ENCODE peak calls at places on chromosomes 12 and 14, in ten cellular contexts. E, B, O, J, F, G, I, L, U and H are unnamed samples.

GRCh38 chr12:88052686-88053085 is 23.5 kb upstream of the C12orf50 start:
- DNase-seq in F (no peak), G (peak), I (peak), B (peak), J (peak), U (no peak), O (no peak), L (peak), E (peak), H (no peak)

GRCh38 chr12:98399532-98399931 is 115.9 kb upstream of the TMPO start:
- DNase-seq in G (peak), E (peak), J (no peak), I (peak), B (peak), F (no peak), L (no peak), U (peak), O (peak), H (no peak)

GRCh38 chr14:22379727-22380126 is 209.3 kb downstream of the DAD1 start:
- DNase-seq in B (peak), J (no peak), E (no peak), U (no peak), O (no peak), F (no peak), I (no peak), L (no peak), G (no peak), H (no peak)

GRCh38 chr12:27331927-27332324 is 710 bp upstream of the BMAL2 start:
- DNase-seq in E (no peak), I (no peak), L (no peak), U (no peak), J (no peak), F (no peak), G (no peak), B (peak), O (no peak), H (no peak)

GRCh38 chr12:108568653-108569154 is 6.3 kb downstream of the ISCU start:
- DNase-seq in F (no peak), B (peak), U (no peak), I (no peak), O (no peak), G (peak), L (no peak), J (no peak), E (no peak), H (peak)

GRCh38 chr14:74618078-74618952 is 6.3 kb upstream of the LTBP2 start:
- DNase-seq in E (peak), J (no peak), B (peak), I (no peak), G (peak), F (no peak), O (peak), L (no peak), U (no peak), H (no peak)

GRCh38 chr14:75340921-75341320 is 62.3 kb downstream of the FOS start:
- DNase-seq in F (no peak), U (peak), J (peak), B (peak), O (peak), E (no peak), I (peak), G (peak), L (no peak), H (peak)

GRCh38 chr12:51403744-51404143 is 12.5 kb upstream of the GALNT6 start:
- DNase-seq in F (no peak), J (no peak), U (peak), I (no peak), E (no peak), G (no peak), B (no peak), O (peak), L (no peak), H (no peak)

GRCh38 chr12:69662764-69663163 is 36.3 kb downstream of the BEST3 start:
- DNase-seq in B (no peak), L (no peak), U (no peak), J (no peak), G (no peak), I (no peak), O (no peak), E (no peak), F (no peak), H (no peak)

GRCh38 chr12:1812650-1813302 is 7.6 kb upstream of the LRTM2 start:
- DNase-seq in G (no peak), B (peak), J (no peak), E (no peak), F (no peak), O (peak), U (no peak), I (no peak), L (no peak), H (no peak)

GRCh38 chr14:65187421-65188049 is 85.2 kb upstream of the MAX start:
- DNase-seq in B (no peak), O (no peak), F (no peak), E (no peak), L (no peak), U (no peak), I (no peak), J (no peak), G (no peak), H (no peak)

GRCh38 chr12:931591-931990 is 17.9 kb downstream of the RAD52 start:
- DNase-seq in L (no peak), G (no peak), B (no peak), I (no peak), E (no peak), F (no peak), O (no peak), U (no peak), J (no peak), H (no peak)